ENCODE peak calls at places on chromosomes 13 and 19, in nine cellular contexts. K is psoas muscle, R is neuronal stem cell, T is uterus, D is left ventricle myocardium inferior, L is heart left ventricle, C is neural progenitor cell, F is endodermal cell, O is tibial nerve. N is an unnamed sample. For H3K4me1, the result is how much of the 10 kb centered on the place peaks cover.

GRCh38 chr19:19256072-19256969 is 16.8 kb downstream of the TM6SF2 start:
- DNase-seq in L (no peak), F (no peak), R (no peak), C (peak), K (no peak), D (no peak), O (no peak), T (no peak), N (no peak)

GRCh38 chr13:113088691-113089020 is 16.9 kb upstream of the F7 start:
- DNase-seq in L (peak), F (no peak), K (peak), T (no peak), D (peak), O (no peak), C (no peak), R (no peak), N (no peak)

GRCh38 chr19:33279430-33280350 is 22.6 kb downstream of the CEBPA start:
- DNase-seq in L (no peak), R (no peak), O (no peak), T (no peak), C (no peak), D (no peak), K (no peak), F (no peak), N (no peak)

GRCh38 chr19:294819-295686 is 3.9 kb upstream of the PLPP2 start:
- DNase-seq in L (no peak), O (no peak), F (peak), D (no peak), K (peak), T (no peak), R (no peak), C (peak), N (no peak)

GRCh38 chr13:97549201-97549600 is 115.2 kb downstream of the RAP2A start:
- DNase-seq in L (no peak), K (no peak), O (no peak), R (no peak), D (no peak), F (no peak), C (no peak), T (no peak), N (no peak)

GRCh38 chr13:100176781-100177389 is 88.0 kb downstream of the PCCA start:
- DNase-seq in K (no peak), F (no peak), O (no peak), R (no peak), C (peak), T (no peak), D (no peak), L (no peak), N (no peak)

GRCh38 chr19:50602935-50603334 is 34.7 kb upstream of the LRRC4B start:
- DNase-seq in L (no peak), T (no peak), K (no peak), C (no peak), O (no peak), R (no peak), D (no peak), F (no peak), N (no peak)

GRCh38 chr19:13699786-13700185 is 64.5 kb upstream of the MRI1 start:
- DNase-seq in L (no peak), O (no peak), F (no peak), K (no peak), D (no peak), T (no peak), R (no peak), C (no peak), N (no peak)

GRCh38 chr19:17803264-17803896 is 8.4 kb downstream of the B3GNT3 start:
- DNase-seq in D (no peak), O (peak), K (no peak), T (no peak), R (no peak), F (no peak), C (peak), L (no peak), N (no peak)

GRCh38 chr19:38389957-38390924 is 1.7 kb downstream of the SPRED3 start:
- DNase-seq in R (no peak), D (no peak), C (no peak), O (no peak), T (no peak), K (no peak), L (no peak), F (peak), N (no peak)
- H3K4me3 ChIP-seq in R (peak), D (no peak), C (peak), O (no peak), T (no peak), K (no peak), L (no peak), F (peak), N (no peak)

GRCh38 chr19:46718934-46719551 is 2.1 kb upstream of the PRKD2 start:
- DNase-seq in F (peak), L (no peak), T (no peak), K (no peak), R (no peak), D (no peak), C (no peak), O (no peak), N (no peak)
- H3K4me1 ChIP-seq in F (under half), L (under half), T (under half), K (under half), R (under half), D (under half), C (under half), O (under half), N (under half)

DNA sequence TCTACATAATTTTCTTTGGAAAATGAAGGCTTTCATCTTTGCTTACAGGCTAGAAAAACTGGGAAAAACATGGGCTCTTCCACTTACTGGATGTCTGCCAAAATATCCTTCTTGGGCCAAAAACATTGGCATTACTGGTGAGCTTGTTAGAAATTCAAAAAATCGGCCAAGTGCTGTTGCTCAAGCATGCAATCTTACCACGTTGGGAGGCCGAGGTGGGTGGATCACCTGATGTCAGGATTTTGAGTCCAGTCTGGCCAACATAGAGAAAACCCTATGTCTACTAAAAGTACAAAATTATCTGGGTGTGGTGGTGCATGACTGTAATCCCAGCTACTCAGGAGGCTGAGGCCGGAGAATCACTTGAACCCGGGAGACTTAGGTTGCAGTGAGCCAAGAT is 176.8 kb downstream of the ZNF737 start:
- DNase-seq in O (no peak), D (no peak), T (no peak), R (no peak), F (no peak), K (no peak), L (no peak), C (no peak), N (no peak)
- H3K4me3 ChIP-seq in O (no peak), D (no peak), T (no peak), R (no peak), F (no peak), K (no peak), L (no peak), C (no peak), N (no peak)

DNA sequence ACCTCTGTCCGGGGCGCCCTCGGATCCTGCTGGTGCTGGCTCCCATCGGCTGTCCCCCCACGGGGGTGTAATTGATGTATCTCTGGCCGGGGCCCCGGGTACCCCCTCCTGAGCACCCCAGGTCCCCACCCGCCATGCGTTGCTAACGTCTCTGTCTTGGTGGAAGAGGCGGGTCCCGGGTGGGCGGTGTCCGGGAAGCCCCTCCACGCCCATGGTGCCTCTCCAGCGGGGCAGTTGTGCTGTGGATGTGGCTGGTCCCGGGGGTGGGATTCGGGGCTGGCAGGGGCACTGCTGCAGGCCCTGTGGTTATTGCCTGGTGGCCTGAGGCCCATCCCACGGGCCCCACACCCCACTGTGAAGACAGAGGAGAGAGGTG is 4.9 kb downstream of the DIRAS1 start:
- DNase-seq in R (no peak), L (peak), F (no peak), D (no peak), K (no peak), O (no peak), T (no peak), C (no peak), N (no peak)
- H3K4me1 ChIP-seq in R (under half), L (under half), F (under half), D (under half), K (under half), O (under half), T (under half), C (under half), N (under half)

GRCh38 chr19:44757057-44757734 is 8.7 kb downstream of the BCL3 start:
- DNase-seq in D (peak), O (peak), C (peak), K (peak), R (no peak), F (peak), L (peak), T (peak), N (no peak)

GRCh38 chr19:44758596-44758995 is 10.1 kb downstream of the BCL3 start:
- DNase-seq in C (peak), T (no peak), D (peak), L (no peak), K (no peak), O (no peak), R (no peak), F (peak), N (no peak)

GRCh38 chr19:44756089-44756562 is 7.6 kb downstream of the BCL3 start:
- DNase-seq in D (no peak), F (no peak), T (no peak), K (no peak), C (no peak), O (no peak), L (no peak), R (no peak), N (peak)

GRCh38 chr19:44759083-44759804 is 10.7 kb downstream of the BCL3 start:
- DNase-seq in L (no peak), T (no peak), C (no peak), R (no peak), D (no peak), O (no peak), F (no peak), K (no peak), N (no peak)

DNA sequence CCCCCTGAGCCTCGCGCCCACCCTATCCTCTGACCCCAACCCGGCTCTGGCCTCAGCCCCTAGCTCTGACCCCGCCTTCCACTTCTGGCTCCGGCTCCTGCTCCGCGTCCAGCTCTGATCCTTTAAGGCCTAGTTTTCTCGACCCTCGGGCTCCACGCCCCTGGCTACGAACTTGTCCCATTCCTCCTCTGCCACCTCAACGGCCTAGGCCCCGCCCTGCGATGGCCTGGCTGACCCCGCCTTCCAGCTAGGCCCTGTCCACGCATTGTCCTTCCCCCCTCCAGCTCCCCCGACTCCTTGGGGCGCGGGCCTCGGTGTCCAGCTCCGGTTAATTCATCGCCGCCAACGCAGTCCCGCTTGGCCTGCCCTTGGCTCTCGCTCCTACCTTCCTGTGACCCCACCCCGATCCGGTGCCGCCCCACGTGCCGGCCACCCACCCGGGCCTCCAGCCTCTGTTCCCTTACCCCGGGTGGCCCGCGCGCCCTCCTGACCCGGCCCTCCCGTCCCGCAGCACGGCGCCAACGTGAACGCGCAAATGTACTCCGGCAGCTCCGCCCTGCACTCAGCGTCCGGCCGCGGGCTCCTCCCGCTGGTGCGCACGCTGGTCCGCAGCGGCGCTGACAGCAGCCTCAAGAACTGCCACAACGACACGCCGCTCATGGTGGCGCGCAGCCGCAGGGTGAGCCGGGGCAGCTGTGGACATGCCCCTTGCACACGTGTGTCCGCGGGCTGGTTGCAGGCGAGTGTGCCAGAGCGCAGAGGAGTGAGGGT is 9.4 kb downstream of the BCL3 start:
- DNase-seq in K (peak), T (peak), R (peak), D (peak), O (peak), C (peak), L (peak), F (peak), N (no peak)
- H3K4me3 ChIP-seq in K (peak), T (peak), R (peak), D (peak), O (peak), C (peak), L (peak), F (peak), N (no peak)

DNA sequence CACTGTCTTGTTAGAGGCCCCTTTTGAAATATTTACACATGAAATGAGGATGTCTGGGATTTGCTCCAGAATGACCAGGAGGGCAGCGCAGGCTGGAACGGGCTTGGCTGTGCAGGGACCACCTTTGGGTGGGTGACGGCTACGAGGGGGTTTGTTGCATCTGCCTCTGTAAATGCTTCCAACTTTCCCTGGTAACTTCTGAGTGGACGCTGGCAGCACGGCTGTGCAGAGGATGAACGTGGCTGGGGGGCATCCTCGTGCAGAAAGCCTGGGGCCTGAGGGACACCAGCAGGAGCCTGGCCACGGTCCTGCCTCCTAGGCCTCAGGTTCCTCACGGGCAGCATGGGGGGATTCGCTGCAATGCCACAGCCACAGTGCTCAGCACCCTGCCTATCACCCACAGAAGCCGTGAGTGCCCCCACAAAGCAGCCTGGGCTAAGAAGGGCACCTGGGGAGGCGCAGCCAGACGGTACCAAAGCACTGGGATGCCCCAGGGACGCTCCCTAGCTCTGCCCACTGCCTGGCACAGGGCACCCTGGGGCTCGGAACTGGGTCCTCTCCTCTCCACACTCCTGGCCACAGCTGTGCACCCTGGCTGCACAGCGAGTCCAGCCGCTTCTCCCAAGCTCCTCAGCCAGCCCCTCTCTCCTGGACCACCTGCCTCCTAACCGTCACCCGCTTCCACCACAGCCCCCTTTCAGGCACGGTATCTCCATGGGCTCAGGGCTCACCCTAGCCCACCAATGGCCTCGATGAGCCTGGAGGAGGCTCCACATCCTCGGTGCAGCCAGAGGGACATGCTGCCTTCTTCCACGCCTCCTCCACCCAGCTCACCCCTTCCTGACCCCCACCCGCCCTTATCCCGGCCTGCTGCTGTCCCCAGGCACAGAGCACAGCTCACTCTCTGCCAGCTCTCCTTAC is 44.5 kb downstream of the MLLT1 start:
- DNase-seq in F (no peak), D (peak), R (no peak), T (no peak), L (peak), C (no peak), O (no peak), K (no peak), N (peak)
- H3K4me1 ChIP-seq in F (under half), D (half or more), R (under half), T (under half), L (half or more), C (under half), O (half or more), K (half or more), N (under half)

GRCh38 chr19:44746616-44746945 is 1.9 kb upstream of the BCL3 start:
- DNase-seq in D (no peak), L (no peak), C (no peak), K (no peak), F (no peak), O (no peak), R (no peak), T (no peak), N (no peak)
- H3K4me3 ChIP-seq in D (peak), L (no peak), C (no peak), K (no peak), F (no peak), O (no peak), R (no peak), T (no peak), N (no peak)

GRCh38 chr19:47508721-47509120 is 6.1 kb downstream of the NAPA start:
- DNase-seq in C (no peak), K (no peak), R (no peak), T (no peak), L (peak), O (no peak), F (no peak), D (no peak), N (no peak)
- H3K4me1 ChIP-seq in C (under half), K (half or more), R (under half), T (half or more), L (half or more), O (half or more), F (under half), D (half or more), N (under half)

GRCh38 chr13:27791146-27791900 is 960 bp upstream of the GSX1 start:
- DNase-seq in L (no peak), F (no peak), C (no peak), R (no peak), K (no peak), D (no peak), T (no peak), O (no peak), N (no peak)
- H3K4me3 ChIP-seq in L (peak), F (no peak), C (no peak), R (peak), K (peak), D (peak), T (no peak), O (peak), N (no peak)

GRCh38 chr19:44845612-44846454 is at the start of gene NECTIN2:
- DNase-seq in T (peak), K (peak), D (peak), R (peak), C (peak), F (peak), L (peak), O (peak), N (peak)
- H3K4me1 ChIP-seq in T (under half), K (under half), D (half or more), R (under half), C (under half), F (under half), L (half or more), O (under half), N (under half)